ENCODE peak calls at places on chromosomes 16 and 17, in seven cellular contexts. Q is omental fat pad, T is HFF-Myc, G is hepatocyte, J is PC-9, L is neural progenitor cell, V is ovary. C is an unnamed sample.

GRCh38 chr17:28960256-28961106 is 9.2 kb upstream of the PHF12 start:
- DNase-seq in Q (no peak), T (no peak), G (no peak), J (no peak), L (no peak), V (no peak), C (no peak)

GRCh38 chr17:73029021-73029420 is 63.5 kb downstream of the SLC39A11 start:
- DNase-seq in Q (no peak), T (no peak), G (no peak), J (no peak), L (no peak), V (no peak), C (no peak)

GRCh38 chr17:42002792-42003301 is 14.4 kb downstream of the DNAJC7 start:
- DNase-seq in Q (no peak), T (no peak), G (peak), J (no peak), L (no peak), V (no peak), C (no peak)

GRCh38 chr17:58997756-58998553 is 108.7 kb downstream of the TRIM37 start:
- DNase-seq in Q (no peak), T (no peak), G (no peak), J (no peak), L (no peak), V (no peak), C (no peak)

GRCh38 chr16:57261806-57262205 is 16.7 kb downstream of the ARL2BP start:
- DNase-seq in Q (peak), T (no peak), G (no peak), J (no peak), L (no peak), V (no peak), C (no peak)

GRCh38 chr16:4090476-4090875 is 25.8 kb downstream of the ADCY9 start:
- DNase-seq in Q (no peak), T (no peak), G (no peak), J (no peak), L (no peak), V (peak), C (no peak)

GRCh38 chr17:78375401-78376079 is 2.9 kb upstream of the PGS1 start:
- DNase-seq in Q (peak), T (no peak), G (peak), J (no peak), L (no peak), V (no peak), C (no peak)

GRCh38 chr17:8360260-8360659 is 16.2 kb downstream of the KRABD2 start:
- DNase-seq in Q (no peak), T (no peak), G (no peak), J (no peak), L (no peak), V (no peak), C (no peak)

GRCh38 chr17:45722161-45722560 is 62.0 kb upstream of the CRHR1 start:
- DNase-seq in Q (no peak), T (no peak), G (peak), J (peak), L (peak), V (no peak), C (no peak)

GRCh38 chr16:88378836-88379693 is 3.7 kb upstream of the ZNF469 start:
- DNase-seq in Q (no peak), T (no peak), G (no peak), J (no peak), L (no peak), V (no peak), C (no peak)

GRCh38 chr17:14337596-14338079 is 36.8 kb downstream of the HS3ST3B1 start:
- DNase-seq in Q (no peak), T (no peak), G (no peak), J (no peak), L (no peak), V (no peak), C (peak)

GRCh38 chr17:3989156-3989886 is 25.1 kb upstream of the ATP2A3 start:
- DNase-seq in Q (no peak), T (no peak), G (no peak), J (no peak), L (no peak), V (no peak), C (no peak)

GRCh38 chr17:45820052-45820780 is 24.5 kb upstream of the SPPL2C start:
- DNase-seq in Q (no peak), T (no peak), G (no peak), J (no peak), L (no peak), V (no peak), C (no peak)

GRCh38 chr17:35372846-35373531 is 432 bp downstream of the SLFN11 start:
- DNase-seq in Q (no peak), T (no peak), G (peak), J (peak), L (peak), V (peak), C (peak)

DNA sequence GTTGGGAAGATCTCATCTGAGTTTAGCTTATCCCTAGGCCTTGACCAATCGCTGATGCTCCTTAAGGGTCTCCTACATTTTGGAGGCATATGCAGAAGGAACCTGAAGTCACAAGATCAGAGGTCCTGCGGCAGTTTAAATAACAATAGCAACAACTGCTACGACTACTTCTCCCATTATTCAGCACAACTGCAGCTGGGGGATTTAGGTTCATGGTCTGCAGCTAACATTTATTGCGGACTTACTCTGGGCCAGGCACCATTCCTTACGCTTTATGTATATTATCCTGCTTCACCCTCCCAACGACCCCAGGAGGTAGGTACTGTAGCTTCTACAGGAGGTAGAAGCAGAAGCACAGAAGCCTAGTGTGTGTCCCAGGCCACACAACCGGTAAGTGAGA is 59.5 kb downstream of the AKAP1 start:
- DNase-seq in Q (no peak), T (no peak), G (no peak), J (no peak), L (no peak), V (no peak), C (no peak)
- TF ChIP-seq CTCF in Q (no peak), T (no peak), G (no peak), J (no peak), L (no peak), V (no peak), C (no peak)

GRCh38 chr16:1906052-1906845 is 12.0 kb downstream of the HS3ST6 start:
- DNase-seq in Q (no peak), T (no peak), G (no peak), J (no peak), L (peak), V (no peak), C (no peak)
- TF ChIP-seq CTCF in Q (no peak), T (no peak), G (no peak), J (no peak), L (no peak), V (no peak), C (no peak)

GRCh38 chr17:50868594-50868993 is 2.4 kb upstream of the TOB1 start:
- DNase-seq in Q (no peak), T (no peak), G (no peak), J (no peak), L (no peak), V (no peak), C (no peak)

GRCh38 chr17:50875074-50875473 is 8.9 kb upstream of the TOB1 start:
- DNase-seq in Q (no peak), T (no peak), G (no peak), J (no peak), L (no peak), V (no peak), C (no peak)

GRCh38 chr17:50872710-50873424 is 6.7 kb upstream of the TOB1 start:
- DNase-seq in Q (no peak), T (peak), G (no peak), J (no peak), L (no peak), V (no peak), C (no peak)

GRCh38 chr17:50871369-50871768 is 5.2 kb upstream of the TOB1 start:
- DNase-seq in Q (no peak), T (no peak), G (no peak), J (no peak), L (no peak), V (no peak), C (no peak)

DNA sequence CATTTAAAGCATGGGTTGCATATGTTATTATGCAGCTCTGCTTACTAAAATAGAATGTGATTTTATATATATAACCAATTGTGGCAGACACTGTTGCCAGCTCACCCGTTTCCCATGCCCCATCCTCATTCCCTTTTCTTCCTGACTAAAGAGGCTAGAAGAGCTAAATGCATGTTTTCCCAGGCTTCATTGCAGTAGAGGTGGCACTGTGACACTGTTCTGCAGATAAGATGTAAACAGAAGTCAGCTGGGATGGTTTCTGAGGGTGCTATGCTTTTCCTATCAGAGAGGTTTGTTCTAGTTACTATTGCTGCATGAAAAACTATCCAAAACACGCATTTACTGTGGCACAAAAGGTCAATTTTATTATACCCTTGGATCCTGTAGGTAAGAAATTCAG is 5.7 kb upstream of the TOB1 start:
- DNase-seq in Q (no peak), T (no peak), G (peak), J (no peak), L (no peak), V (no peak), C (no peak)
- TF ChIP-seq CTCF in Q (no peak), T (no peak), G (no peak), J (no peak), L (no peak), V (no peak), C (no peak)

GRCh38 chr16:19984136-19984535 is 89.6 kb downstream of the GPR139 start:
- DNase-seq in Q (no peak), T (no peak), G (no peak), J (no peak), L (no peak), V (no peak), C (no peak)

GRCh38 chr16:19979638-19980037 is 94.1 kb downstream of the GPR139 start:
- DNase-seq in Q (no peak), T (no peak), G (no peak), J (no peak), L (no peak), V (no peak), C (no peak)

GRCh38 chr16:19980866-19981265 is 92.8 kb downstream of the GPR139 start:
- DNase-seq in Q (no peak), T (no peak), G (peak), J (no peak), L (peak), V (no peak), C (peak)
- TF ChIP-seq CTCF in Q (no peak), T (peak), G (peak), J (peak), L (peak), V (no peak), C (peak)

GRCh38 chr17:65231086-65231485 is 93.9 kb downstream of the RGS9 start:
- DNase-seq in Q (no peak), T (no peak), G (no peak), J (no peak), L (no peak), V (no peak), C (no peak)

GRCh38 chr17:65230040-65230439 is 92.9 kb downstream of the RGS9 start:
- DNase-seq in Q (no peak), T (no peak), G (no peak), J (no peak), L (no peak), V (no peak), C (no peak)

GRCh38 chr17:65228287-65228686 is 91.1 kb downstream of the RGS9 start:
- DNase-seq in Q (no peak), T (no peak), G (no peak), J (no peak), L (no peak), V (no peak), C (no peak)

GRCh38 chr17:65228734-65229390 is 91.7 kb downstream of the RGS9 start:
- DNase-seq in Q (no peak), T (peak), G (peak), J (no peak), L (no peak), V (no peak), C (peak)

DNA sequence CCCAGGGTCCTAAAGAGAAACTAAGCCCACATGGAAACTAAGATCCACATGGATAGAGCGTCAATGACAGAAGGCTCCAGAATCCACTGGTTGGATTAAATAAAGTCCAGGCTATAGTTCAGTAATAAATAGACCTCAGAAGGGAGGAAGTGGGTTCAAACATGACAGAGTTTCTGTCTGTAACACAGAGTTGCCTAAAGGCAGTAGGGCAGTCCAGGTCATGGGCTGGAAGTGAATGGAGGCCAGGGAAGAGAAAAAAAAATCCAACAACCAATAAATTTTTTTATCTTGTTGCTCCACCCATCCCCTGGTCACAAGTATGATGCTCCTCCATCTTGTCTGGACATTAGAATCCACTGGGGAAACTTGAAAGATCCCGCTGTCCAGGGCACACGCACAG is 92.4 kb downstream of the RGS9 start:
- DNase-seq in Q (no peak), T (no peak), G (no peak), J (no peak), L (no peak), V (no peak), C (no peak)
- TF ChIP-seq CTCF in Q (no peak), T (no peak), G (no peak), J (no peak), L (no peak), V (no peak), C (no peak)

DNA sequence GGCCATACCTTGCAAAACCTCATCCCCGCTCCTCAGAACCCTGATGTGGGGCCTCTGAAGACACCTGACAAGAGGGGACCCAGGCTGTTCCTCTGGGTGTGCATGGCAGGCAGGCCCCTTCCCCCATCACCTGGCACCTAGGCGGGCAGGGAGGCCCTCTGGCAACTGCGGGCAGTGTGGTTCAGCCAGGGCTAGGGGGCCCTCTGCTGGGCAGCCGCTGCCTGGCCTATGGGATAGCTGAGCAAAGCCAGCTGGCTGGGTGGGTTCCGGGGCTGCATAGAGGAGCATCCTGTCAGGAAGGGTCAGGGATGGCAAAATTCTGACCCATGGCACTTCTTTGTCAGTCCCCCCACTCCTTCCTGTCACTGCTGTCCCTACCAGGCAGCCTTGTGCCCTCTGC is 228.7 kb upstream of the ASIC2 start:
- DNase-seq in Q (no peak), T (no peak), G (peak), J (peak), L (peak), V (no peak), C (no peak)
- TF ChIP-seq CTCF in Q (no peak), T (no peak), G (peak), J (peak), L (peak), V (no peak), C (peak)

GRCh38 chr16:47013910-47014309 is 40.4 kb upstream of the DNAJA2 start:
- DNase-seq in Q (no peak), T (no peak), G (no peak), J (no peak), L (no peak), V (no peak), C (no peak)

GRCh38 chr16:47018223-47018891 is 44.9 kb upstream of the DNAJA2 start:
- DNase-seq in Q (no peak), T (no peak), G (peak), J (peak), L (peak), V (no peak), C (peak)

GRCh38 chr16:47016700-47017133 is 43.2 kb upstream of the DNAJA2 start:
- DNase-seq in Q (no peak), T (no peak), G (no peak), J (no peak), L (no peak), V (no peak), C (peak)

GRCh38 chr16:47017636-47018035 is 44.2 kb upstream of the DNAJA2 start:
- DNase-seq in Q (no peak), T (no peak), G (no peak), J (no peak), L (no peak), V (no peak), C (no peak)

GRCh38 chr16:47019563-47019962 is 46.1 kb upstream of the DNAJA2 start:
- DNase-seq in Q (no peak), T (no peak), G (no peak), J (no peak), L (no peak), V (no peak), C (no peak)
- TF ChIP-seq CTCF in Q (no peak), T (no peak), G (no peak), J (no peak), L (no peak), V (no peak), C (no peak)